ENCODE peak calls at places on chromosomes 13 and 19, in nine cellular contexts. W, Q, C, R, P, H, V, M and B are unnamed samples.

GRCh38 chr19:4986056-4986455 is 17.1 kb downstream of the KDM4B start:
- DNase-seq in W (no peak), Q (no peak), C (no peak), R (no peak), P (no peak), H (no peak), V (no peak), M (no peak), B (no peak)

GRCh38 chr13:45615501-45616101 is at the start of gene ERICH6B:
- DNase-seq in W (no peak), Q (peak), C (no peak), R (no peak), P (peak), H (no peak), V (peak), M (no peak), B (no peak)

GRCh38 chr19:22286151-22286810 is at the start of gene ZNF729:
- DNase-seq in W (no peak), Q (no peak), C (no peak), R (no peak), P (no peak), H (no peak), V (no peak), M (no peak), B (peak)

GRCh38 chr13:75480691-75481175 is 1.2 kb downstream of the TBC1D4 start:
- DNase-seq in W (peak), Q (peak), C (peak), R (peak), P (peak), H (peak), V (peak), M (peak), B (peak)

GRCh38 chr13:91141619-91142061 is 205.8 kb upstream of the MIR17HG start:
- DNase-seq in W (no peak), Q (no peak), C (no peak), R (no peak), P (no peak), H (no peak), V (no peak), M (no peak), B (no peak)

GRCh38 chr13:41613984-41614581 is 156.7 kb downstream of the RGCC start:
- DNase-seq in W (peak), Q (peak), C (peak), R (peak), P (peak), H (peak), V (peak), M (no peak), B (peak)

GRCh38 chr19:16825312-16826168 is 3.7 kb upstream of the SIN3B start:
- DNase-seq in W (peak), Q (peak), C (no peak), R (no peak), P (peak), H (peak), V (no peak), M (peak), B (peak)

GRCh38 chr13:99686157-99686572 is 184.9 kb downstream of the TM9SF2 start:
- DNase-seq in W (peak), Q (peak), C (no peak), R (no peak), P (peak), H (no peak), V (no peak), M (peak), B (peak)

GRCh38 chr13:68993154-68993553 is 1114.5 kb upstream of the ATXN8OS start:
- DNase-seq in W (no peak), Q (no peak), C (no peak), R (no peak), P (no peak), H (no peak), V (no peak), M (no peak), B (no peak)

GRCh38 chr19:3642987-3643386 is 16.4 kb upstream of the CACTIN start:
- DNase-seq in W (peak), Q (no peak), C (no peak), R (peak), P (no peak), H (no peak), V (no peak), M (no peak), B (no peak)

GRCh38 chr19:1423445-1424181 is 14.6 kb upstream of the RPS15 start:
- DNase-seq in W (no peak), Q (no peak), C (no peak), R (no peak), P (no peak), H (no peak), V (no peak), M (no peak), B (no peak)

GRCh38 chr19:44985445-44985844 is 15.8 kb upstream of the RELB start:
- DNase-seq in W (no peak), Q (no peak), C (no peak), R (no peak), P (no peak), H (no peak), V (no peak), M (no peak), B (no peak)

GRCh38 chr19:50607874-50608785 is 31.6 kb downstream of the SYT3 start:
- DNase-seq in W (peak), Q (peak), C (peak), R (peak), P (peak), H (peak), V (peak), M (peak), B (peak)

GRCh38 chr13:98482476-98483444 is 94.1 kb downstream of the STK24 start:
- DNase-seq in W (peak), Q (peak), C (no peak), R (no peak), P (peak), H (peak), V (no peak), M (peak), B (no peak)

GRCh38 chr19:55594996-55595530 is 4.3 kb downstream of the FIZ1 start:
- DNase-seq in W (no peak), Q (no peak), C (no peak), R (no peak), P (no peak), H (no peak), V (no peak), M (no peak), B (peak)

GRCh38 chr19:610801-611505 is 21.3 kb downstream of the HCN2 start:
- DNase-seq in W (peak), Q (peak), C (no peak), R (no peak), P (peak), H (no peak), V (no peak), M (no peak), B (no peak)

GRCh38 chr19:3285647-3286176 is 61.3 kb downstream of the CELF5 start:
- DNase-seq in W (no peak), Q (peak), C (no peak), R (no peak), P (no peak), H (no peak), V (peak), M (no peak), B (no peak)

GRCh38 chr19:40219721-40220276 is 1.6 kb upstream of the TTC9B start:
- DNase-seq in W (peak), Q (peak), C (peak), R (peak), P (peak), H (peak), V (no peak), M (no peak), B (no peak)

GRCh38 chr13:84896128-84896527 is 903.1 kb downstream of the SLITRK6 start:
- DNase-seq in W (peak), Q (peak), C (peak), R (peak), P (peak), H (peak), V (peak), M (peak), B (peak)

GRCh38 chr19:41859618-41860418 is at the start of gene RPS19:
- DNase-seq in W (peak), Q (peak), C (peak), R (peak), P (peak), H (peak), V (peak), M (peak), B (peak)

GRCh38 chr19:41861846-41862245 is 1.8 kb downstream of the RPS19 start:
- DNase-seq in W (no peak), Q (no peak), C (no peak), R (no peak), P (no peak), H (no peak), V (no peak), M (no peak), B (no peak)

GRCh38 chr19:41860419-41861097 is 503 bp downstream of the RPS19 start:
- DNase-seq in W (peak), Q (peak), C (no peak), R (no peak), P (no peak), H (no peak), V (no peak), M (no peak), B (peak)

GRCh38 chr19:41861098-41861768 is 1.2 kb downstream of the RPS19 start:
- DNase-seq in W (no peak), Q (no peak), C (no peak), R (no peak), P (no peak), H (no peak), V (no peak), M (no peak), B (no peak)

DNA sequence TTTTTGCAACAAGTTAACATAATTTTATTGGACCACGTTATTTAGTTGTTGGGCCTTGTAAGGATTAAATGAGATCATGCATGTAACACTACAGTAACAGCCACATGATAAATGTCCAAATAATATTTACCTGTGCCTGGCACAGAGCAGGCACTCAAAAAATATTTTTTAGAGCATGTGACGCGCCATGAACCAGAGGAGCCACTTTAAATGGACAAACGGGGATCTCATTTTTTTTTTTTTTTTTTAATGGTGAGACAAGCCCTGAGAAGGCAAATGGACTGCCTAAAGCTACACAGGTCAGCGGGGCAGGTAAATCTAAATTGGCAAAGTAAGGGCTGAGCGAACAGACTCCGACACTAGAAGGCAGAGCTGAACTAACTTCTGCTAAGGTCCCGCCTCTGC is 840 bp upstream of the RPS19 start:
- DNase-seq in W (no peak), Q (no peak), C (no peak), R (no peak), P (no peak), H (no peak), V (no peak), M (no peak), B (no peak)
- H3K9ac ChIP-seq in W (peak), Q (peak), C (peak), R (peak), P (peak), H (peak), V (no peak), M (peak), B (no peak)

DNA sequence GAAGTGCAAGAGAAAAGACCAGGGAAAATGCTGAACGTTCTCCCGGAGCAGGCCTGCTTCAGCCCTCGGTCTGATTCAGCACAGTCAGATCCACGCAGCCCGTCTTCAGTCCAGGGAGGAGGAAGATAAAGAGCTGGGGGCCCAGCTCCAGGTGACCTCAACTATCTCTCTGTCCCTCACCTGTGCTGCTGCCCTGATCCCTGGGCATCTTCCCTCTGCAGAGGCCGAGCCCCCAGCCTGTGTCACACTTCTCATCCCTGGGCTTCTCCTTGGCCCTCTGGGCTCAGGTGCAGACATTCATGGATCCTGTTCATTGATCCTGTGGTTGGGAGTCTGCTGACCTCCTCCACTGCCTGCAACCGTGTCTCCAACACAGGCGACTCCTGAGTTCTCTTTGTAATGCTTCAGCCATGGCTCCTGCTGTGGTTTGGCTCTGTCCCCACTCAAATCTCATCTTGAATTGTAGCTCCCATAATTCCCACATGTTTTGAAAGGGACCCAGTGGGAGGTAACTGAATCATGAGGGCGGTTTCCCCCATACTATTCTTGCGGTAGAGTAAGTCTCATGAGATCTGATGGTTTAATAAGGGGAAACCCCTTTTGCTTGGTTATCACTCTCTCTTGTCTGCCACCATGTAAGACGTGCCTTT is 27.9 kb downstream of the COL4A2 start:
- DNase-seq in W (no peak), Q (peak), C (no peak), R (no peak), P (no peak), H (no peak), V (no peak), M (no peak), B (no peak)
- H3K9ac ChIP-seq in W (no peak), Q (no peak), C (no peak), R (no peak), P (no peak), H (no peak), V (no peak), M (no peak), B (no peak)

GRCh38 chr19:58229255-58229639 is 533 bp downstream of the ZNF544 start:
- DNase-seq in W (peak), Q (peak), C (peak), R (no peak), P (peak), H (peak), V (no peak), M (no peak), B (no peak)
- H3K9ac ChIP-seq in W (peak), Q (no peak), C (peak), R (peak), P (peak), H (peak), V (peak), M (no peak), B (peak)

GRCh38 chr19:18558595-18558994 is 925 bp downstream of the KXD1 start:
- DNase-seq in W (peak), Q (no peak), C (no peak), R (no peak), P (no peak), H (no peak), V (no peak), M (no peak), B (no peak)
- H3K9ac ChIP-seq in W (peak), Q (peak), C (peak), R (peak), P (peak), H (peak), V (no peak), M (peak), B (peak)

GRCh38 chr13:49641810-49642291 is 13.5 kb downstream of the ARL11 start:
- DNase-seq in W (peak), Q (peak), C (peak), R (no peak), P (peak), H (peak), V (no peak), M (peak), B (peak)

GRCh38 chr13:49646688-49647087 is 18.4 kb downstream of the ARL11 start:
- DNase-seq in W (no peak), Q (no peak), C (no peak), R (no peak), P (no peak), H (no peak), V (no peak), M (no peak), B (no peak)

GRCh38 chr13:49643003-49643651 is 14.8 kb downstream of the ARL11 start:
- DNase-seq in W (no peak), Q (no peak), C (no peak), R (no peak), P (no peak), H (no peak), V (no peak), M (no peak), B (no peak)

GRCh38 chr13:49649244-49649962 is 21.1 kb downstream of the ARL11 start:
- DNase-seq in W (peak), Q (peak), C (peak), R (no peak), P (peak), H (peak), V (no peak), M (no peak), B (peak)

GRCh38 chr13:49645451-49645850 is 17.1 kb downstream of the ARL11 start:
- DNase-seq in W (no peak), Q (no peak), C (no peak), R (no peak), P (no peak), H (no peak), V (no peak), M (no peak), B (no peak)
- H3K9ac ChIP-seq in W (no peak), Q (no peak), C (no peak), R (no peak), P (no peak), H (no peak), V (no peak), M (no peak), B (no peak)